ENCODE peak calls at places on chromosomes 3 and 15, in nine cellular contexts. Q is GM10248; L is A549; B is activated CD8-positive, alpha-beta memory T cell treated with anti-CD3 and anti-CD28 coated beads for 4 hours; Y is NCI-H1092 treated with DMSO at 0.1 percent for 48 hours; X is AG09319; E is CD8-positive, alpha-beta memory T cell; V is AG04450; J is H4. K is an unnamed sample.

GRCh38 chr15:44633603-44634002 is 29.9 kb downstream of the SPG11 start:
- DNase-seq in J (no peak), B (no peak), E (no peak), Q (no peak), X (peak; percentile 32), Y (no peak), L (no peak), V (no peak), K (no peak)

GRCh38 chr3:163879172-163879571 is 1199.1 kb downstream of the SI start:
- DNase-seq in E (no peak), Y (no peak), L (no peak), B (no peak), V (no peak), X (no peak), Q (no peak), J (no peak), K (no peak)

GRCh38 chr15:67501836-67502461 is 19.0 kb upstream of the C15orf61 start:
- DNase-seq in Q (no peak), E (no peak), B (no peak), J (no peak), L (no peak), V (no peak), Y (peak; percentile 60), X (no peak), K (no peak)

GRCh38 chr3:194782767-194783404 is 97.2 kb downstream of the FAM43A start:
- DNase-seq in X (no peak), J (no peak), B (no peak), E (no peak), Y (peak; percentile 26), L (peak; percentile 6), Q (no peak), V (no peak), K (no peak)

GRCh38 chr3:94626599-94626998 is 563.7 kb downstream of the NSUN3 start:
- DNase-seq in E (no peak), B (no peak), X (no peak), Q (no peak), L (no peak), V (no peak), J (no peak), Y (no peak), K (no peak)

GRCh38 chr15:63349156-63349555 is 32.5 kb downstream of the CA12 start:
- DNase-seq in L (no peak), Y (no peak), Q (no peak), J (no peak), B (no peak), E (no peak), X (no peak), V (no peak), K (no peak)

GRCh38 chr15:98650871-98651481 is 2.6 kb downstream of the IGF1R start:
- DNase-seq in L (peak; percentile 36), E (no peak), Y (no peak), Q (no peak), J (no peak), X (no peak), B (no peak), V (no peak), K (peak; percentile 45)

GRCh38 chr3:23402728-23403505 is 199.8 kb downstream of the UBE2E2 start:
- DNase-seq in V (no peak), E (no peak), Y (no peak), X (no peak), L (no peak), B (no peak), Q (no peak), J (no peak), K (no peak)

GRCh38 chr3:181720281-181720680 is 8.6 kb downstream of the SOX2 start:
- DNase-seq in B (no peak), X (no peak), V (no peak), L (no peak), Y (no peak), J (no peak), Q (no peak), E (no peak), K (no peak)

GRCh38 chr15:23566070-23567050 is 886 bp downstream of the MKRN3 start:
- DNase-seq in Q (no peak), J (peak; percentile 47), B (peak; percentile 7), Y (no peak), X (no peak), L (peak; percentile 35), V (no peak), E (peak; percentile 69), K (peak; percentile 12)

GRCh38 chr3:34646911-34647465 is 848.6 kb downstream of the PDCD6IP start:
- DNase-seq in X (no peak), B (no peak), V (no peak), L (no peak), E (no peak), Q (no peak), J (no peak), Y (no peak), K (no peak)

GRCh38 chr3:113051827-113052226 is 61.0 kb downstream of the GTPBP8 start:
- DNase-seq in E (no peak), J (no peak), L (no peak), Y (no peak), V (no peak), B (no peak), X (no peak), Q (no peak), K (peak; percentile 31)